ENCODE peak calls at places on chromosomes 4 and X, in nine cellular contexts. L is kidney, H is breast epithelium, B is stomach, E is A549, C is body of pancreas, S is HCT116, T is astrocyte of the cerebellum, W is tibial nerve. K is an unnamed sample.

GRCh38 chrX:96791559-96791958 is 92.1 kb upstream of the RPA4 start:
- DNase-seq in T (no peak), W (no peak), C (no peak), L (no peak), B (no peak), E (no peak), H (no peak), S (no peak), K (no peak)

GRCh38 chr4:153514001-153514526 is 47.9 kb downstream of the TMEM131L start:
- DNase-seq in B (no peak), L (no peak), E (peak), W (no peak), T (peak), S (peak), C (no peak), H (no peak), K (peak)

GRCh38 chr4:125049711-125050110 is 265.0 kb upstream of the FAT4 start:
- DNase-seq in L (no peak), W (no peak), B (no peak), E (no peak), H (no peak), S (no peak), C (no peak), T (no peak), K (no peak)

GRCh38 chr4:60865238-60865637 is 334.9 kb upstream of the ADGRL3 start:
- DNase-seq in W (no peak), H (no peak), E (no peak), C (no peak), S (no peak), L (no peak), T (no peak), B (no peak), K (no peak)

GRCh38 chrX:15146515-15146914 is 123.4 kb downstream of the ASB9 start:
- DNase-seq in W (no peak), E (peak), S (no peak), C (peak), L (no peak), H (no peak), T (no peak), B (peak), K (no peak)

GRCh38 chr4:41160856-41161255 is 53.5 kb downstream of the APBB2 start:
- DNase-seq in B (no peak), E (no peak), H (no peak), T (no peak), W (no peak), L (no peak), S (peak), C (no peak), K (no peak)

GRCh38 chr4:16867827-16868226 is 30.6 kb downstream of the LDB2 start:
- DNase-seq in B (no peak), L (no peak), C (no peak), S (no peak), E (no peak), W (no peak), H (no peak), T (no peak), K (no peak)

GRCh38 chr4:25128671-25129070 is 31.6 kb downstream of the SEPSECS start:
- DNase-seq in H (no peak), S (no peak), E (no peak), W (no peak), T (peak), B (no peak), L (no peak), C (no peak), K (no peak)

GRCh38 chrX:3143043-3143799 is 102.0 kb downstream of the ARSF start:
- DNase-seq in H (no peak), C (no peak), T (no peak), B (no peak), L (no peak), W (no peak), S (peak), E (peak), K (no peak)

GRCh38 chrX:7139202-7140081 is 8.1 kb upstream of the STS start:
- DNase-seq in S (no peak), L (no peak), W (no peak), C (no peak), E (no peak), B (no peak), T (no peak), H (no peak), K (peak)

GRCh38 chr4:97910005-97910404 is 233.3 kb downstream of the STPG2 start:
- DNase-seq in C (no peak), S (peak), B (no peak), H (no peak), L (peak), E (peak), W (no peak), T (no peak), K (no peak)

GRCh38 chr4:165461176-165461835 is 82.5 kb downstream of the CPE start:
- DNase-seq in H (peak), W (no peak), L (no peak), B (no peak), C (peak), S (no peak), E (no peak), T (peak), K (peak)

GRCh38 chr4:23114538-23114937 is 421.8 kb downstream of the GBA3 start:
- DNase-seq in S (no peak), L (no peak), T (peak), B (no peak), W (no peak), C (no peak), H (no peak), E (no peak), K (no peak)

GRCh38 chr4:19224820-19225219 is 1026.9 kb upstream of the SLIT2 start:
- DNase-seq in S (peak), E (peak), T (peak), C (no peak), H (no peak), L (no peak), B (no peak), W (no peak), K (no peak)

GRCh38 chr4:20761382-20761781 is 61.1 kb downstream of the PACRGL start:
- DNase-seq in S (no peak), L (no peak), W (no peak), H (no peak), T (no peak), B (no peak), E (no peak), C (no peak), K (no peak)

GRCh38 chr4:52643846-52644245 is 15.3 kb downstream of the USP46 start:
- DNase-seq in H (peak), T (peak), C (peak), L (no peak), S (peak), W (peak), E (no peak), B (peak), K (no peak)

GRCh38 chrX:28794751-28795150 is 207.5 kb downstream of the IL1RAPL1 start:
- DNase-seq in B (no peak), W (no peak), H (no peak), E (no peak), S (no peak), C (no peak), L (no peak), T (no peak), K (no peak)

GRCh38 chr4:145207934-145208333 is 27.5 kb upstream of the OTUD4 start:
- DNase-seq in C (no peak), S (no peak), H (no peak), T (no peak), L (no peak), B (no peak), E (no peak), W (no peak), K (no peak)

DNA sequence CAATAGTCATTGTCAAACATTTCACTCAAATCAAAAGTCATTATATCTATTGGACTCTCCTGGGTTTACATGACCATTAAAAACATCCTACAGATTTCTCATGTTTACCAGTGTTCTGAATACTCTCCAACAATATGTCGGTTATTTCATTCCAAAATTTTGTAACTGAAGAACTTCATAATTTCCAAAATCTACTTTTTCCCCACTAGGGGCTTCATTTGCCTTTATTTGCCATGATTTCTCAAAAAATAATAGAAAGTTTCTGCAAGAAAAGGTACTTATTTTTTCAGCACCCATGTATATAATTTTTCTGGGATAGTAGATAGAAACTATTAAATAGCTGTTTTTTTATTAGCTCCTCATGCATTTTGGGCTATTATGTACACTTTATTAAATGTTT is 49.0 kb downstream of the PRDM5 start:
- DNase-seq in H (no peak), T (no peak), L (no peak), W (no peak), S (no peak), B (no peak), E (no peak), C (no peak), K (no peak)
- TF ChIP-seq CTCF in H (no peak), T (no peak), L (no peak), W (no peak), S (peak), B (no peak), E (no peak), C (no peak), K (no peak)

GRCh38 chr4:7955393-7955792 is 15.7 kb upstream of the AFAP1 start:
- DNase-seq in W (no peak), L (no peak), E (no peak), C (no peak), B (no peak), T (no peak), H (no peak), S (no peak), K (no peak)
- H3K4me3 ChIP-seq in W (no peak), L (no peak), E (no peak), C (no peak), B (no peak), T (no peak), H (no peak), S (no peak), K (no peak)

GRCh38 chrX:729583-730409 is 99.2 kb downstream of the SHOX start:
- DNase-seq in B (no peak), H (no peak), L (no peak), E (no peak), W (no peak), C (no peak), S (no peak), T (no peak), K (no peak)

GRCh38 chrX:723781-724180 is 93.2 kb downstream of the SHOX start:
- DNase-seq in E (peak), L (no peak), B (no peak), H (no peak), W (no peak), C (no peak), T (no peak), S (no peak), K (no peak)

GRCh38 chrX:724256-724655 is 93.7 kb downstream of the SHOX start:
- DNase-seq in B (no peak), L (no peak), H (no peak), S (no peak), T (no peak), W (no peak), C (no peak), E (no peak), K (no peak)

DNA sequence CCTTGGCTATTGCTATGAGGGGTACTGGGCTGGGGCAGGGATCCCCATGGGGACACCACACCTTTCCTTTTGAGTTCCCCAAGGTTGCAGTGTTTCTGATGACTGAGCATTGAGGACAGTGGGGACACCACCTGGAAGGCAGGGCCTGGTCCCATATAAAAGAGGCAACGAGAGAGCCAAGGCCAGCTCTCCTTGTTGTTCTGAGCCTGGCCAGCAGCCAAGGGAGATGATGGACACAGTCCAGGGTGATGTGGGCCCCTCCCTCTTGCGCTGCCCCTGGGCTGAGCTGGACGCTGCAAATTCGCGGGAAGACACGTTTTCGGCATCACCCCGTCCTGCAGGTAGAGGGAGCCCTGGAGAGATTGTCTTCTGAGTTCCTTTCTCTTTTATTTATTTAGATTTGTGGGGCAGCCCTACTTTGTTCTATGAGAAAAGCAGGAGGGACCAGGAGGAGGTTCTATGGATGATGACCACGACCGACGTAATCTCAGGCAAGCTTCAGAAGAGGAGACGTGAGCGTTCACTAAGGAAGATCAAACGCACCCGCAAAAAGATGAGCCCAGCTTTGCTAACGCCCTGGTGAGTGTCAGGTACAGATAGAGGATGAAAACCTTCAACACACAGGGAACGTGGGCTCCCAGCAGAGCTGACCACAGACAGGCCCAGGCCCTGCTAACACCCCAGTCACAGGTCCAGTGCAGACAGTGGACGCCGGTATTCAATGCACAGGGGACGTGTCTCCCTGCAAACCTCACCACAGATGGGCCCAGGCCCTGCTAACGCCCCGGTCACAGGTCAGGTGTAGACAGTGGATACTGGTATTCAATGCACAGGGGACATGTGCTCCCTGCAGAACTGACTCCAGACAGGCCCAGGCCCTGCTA is 97.4 kb downstream of the SHOX start:
- DNase-seq in B (no peak), E (peak), L (no peak), T (no peak), W (no peak), C (peak), S (peak), H (no peak), K (no peak)
- TF ChIP-seq CTCF in B (no peak), E (peak), L (no peak), T (no peak), W (no peak), C (no peak), S (peak), H (no peak), K (no peak)

DNA sequence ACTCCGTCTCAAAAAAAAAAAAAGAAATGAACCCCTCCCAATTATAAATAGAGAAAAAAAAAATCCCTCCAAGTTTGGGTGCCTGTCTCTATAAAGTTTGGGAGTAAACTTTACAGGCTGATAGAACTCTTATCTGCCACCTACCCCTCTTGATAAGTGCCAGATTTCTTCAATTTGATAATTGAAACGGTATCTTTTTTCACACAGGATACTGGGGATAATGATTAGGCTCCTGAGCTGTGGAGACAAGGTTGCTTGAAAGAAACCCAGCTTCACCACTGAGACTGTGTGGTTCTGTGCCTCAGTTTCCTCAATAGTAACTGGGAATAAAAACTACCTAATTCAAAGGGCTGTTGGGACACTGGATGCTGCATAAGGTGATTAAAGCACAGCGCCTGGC is 606 bp downstream of the EFHC2 start:
- DNase-seq in H (no peak), S (no peak), T (no peak), L (no peak), W (no peak), E (no peak), C (no peak), B (no peak), K (no peak)
- H3K4me3 ChIP-seq in H (peak), S (no peak), T (peak), L (peak), W (peak), E (peak), C (no peak), B (peak), K (no peak)

GRCh38 chr4:176052744-176053143 is 12.9 kb upstream of the WDR17 start:
- DNase-seq in E (no peak), S (no peak), C (no peak), T (no peak), L (no peak), W (no peak), B (no peak), H (no peak), K (no peak)

GRCh38 chr4:176053785-176054184 is 11.9 kb upstream of the WDR17 start:
- DNase-seq in T (no peak), H (no peak), L (no peak), W (no peak), E (no peak), B (no peak), C (no peak), S (no peak), K (no peak)

GRCh38 chr4:176054942-176055341 is 10.7 kb upstream of the WDR17 start:
- DNase-seq in S (no peak), W (no peak), C (no peak), L (no peak), H (no peak), B (no peak), T (no peak), E (no peak), K (no peak)
- TF ChIP-seq CTCF in S (peak), W (peak), C (no peak), L (peak), H (no peak), B (no peak), T (no peak), E (peak), K (no peak)